ENCODE peak calls at places on chromosomes 5 and 9, in seven cellular contexts. L is pancreas, X is sigmoid colon, K is hepatocyte, V is cardiac muscle cell, A is fibroblast of lung, F is breast epithelium. D is an unnamed sample. For H3K27me3, H3K36me3 and H3K4me1, the result is how much of the 10 kb centered on the place peaks cover.

GRCh38 chr5:15798006-15798405 is 298.0 kb downstream of the FBXL7 start:
- DNase-seq in L (no peak), X (no peak), K (no peak), V (no peak), A (no peak), F (peak), D (no peak)

GRCh38 chr5:38426986-38427950 is 129.2 kb downstream of the LIFR start:
- DNase-seq in L (no peak), X (no peak), K (no peak), V (no peak), A (no peak), F (no peak), D (no peak)

GRCh38 chr9:115653231-115653630 is 500.4 kb upstream of the PAPPA start:
- DNase-seq in L (no peak), X (peak), K (no peak), V (no peak), A (peak), F (no peak), D (no peak)

GRCh38 chr5:82365744-82366228 is 87.6 kb upstream of the RPS23 start:
- DNase-seq in L (no peak), X (no peak), K (peak), V (no peak), A (peak), F (no peak), D (no peak)

GRCh38 chr5:179124853-179125788 is 64.9 kb downstream of the ZNF354C start:
- DNase-seq in L (no peak), X (no peak), K (no peak), V (no peak), A (no peak), F (peak), D (no peak)

GRCh38 chr5:37840036-37840909 is at the start of gene GDNF:
- DNase-seq in L (no peak), X (peak), K (peak), V (peak), A (peak), F (no peak), D (no peak)

GRCh38 chr5:124662261-124662781 is 84.1 kb downstream of the ZNF608 start:
- DNase-seq in L (no peak), X (no peak), K (peak), V (no peak), A (no peak), F (no peak), D (no peak)

GRCh38 chr9:107138261-107138992 is 144.7 kb upstream of the RAD23B start:
- DNase-seq in L (no peak), X (no peak), K (no peak), V (no peak), A (peak), F (no peak), D (no peak)

GRCh38 chr9:126148523-126148870 is 178.1 kb upstream of the MVB12B start:
- DNase-seq in L (no peak), X (no peak), K (no peak), V (no peak), A (no peak), F (no peak), D (no peak)

GRCh38 chr9:113578877-113579269 is 115.3 kb downstream of the RGS3 start:
- DNase-seq in L (no peak), X (no peak), K (peak), V (no peak), A (peak), F (peak), D (peak)

GRCh38 chr9:134869554-134870310 is 10.9 kb upstream of the FCN2 start:
- DNase-seq in L (no peak), X (no peak), K (no peak), V (no peak), A (no peak), F (no peak), D (no peak)

GRCh38 chr9:93451762-93452709 is 551 bp downstream of the FAM120A start:
- DNase-seq in L (peak), X (peak), K (peak), V (peak), A (peak), F (no peak), D (peak)

GRCh38 chr5:124963236-124963929 is 216.9 kb upstream of the ZNF608 start:
- DNase-seq in L (peak), X (no peak), K (peak), V (peak), A (peak), F (no peak), D (no peak)

GRCh38 chr5:1930880-1931589 is 48.3 kb upstream of the IRX4 start:
- DNase-seq in L (peak), X (peak), K (peak), V (peak), A (no peak), F (peak), D (no peak)

GRCh38 chr5:40233268-40233667 is 446.4 kb upstream of the PTGER4 start:
- DNase-seq in L (no peak), X (no peak), K (no peak), V (no peak), A (no peak), F (no peak), D (no peak)

GRCh38 chr9:84845956-84846355 is 176.4 kb downstream of the NTRK2 start:
- DNase-seq in L (no peak), X (no peak), K (no peak), V (no peak), A (no peak), F (no peak), D (no peak)

GRCh38 chr9:626591-626990 is 214.9 kb upstream of the DMRT1 start:
- DNase-seq in L (no peak), X (no peak), K (no peak), V (no peak), A (peak), F (no peak), D (no peak)

GRCh38 chr9:134123764-134124128 is 12.1 kb upstream of the WDR5 start:
- DNase-seq in L (no peak), X (no peak), K (no peak), V (no peak), A (no peak), F (no peak), D (no peak)

GRCh38 chr9:128712451-128713410 is 10.4 kb downstream of the PKN3 start:
- DNase-seq in L (no peak), X (peak), K (no peak), V (no peak), A (no peak), F (no peak), D (no peak)

GRCh38 chr9:99693888-99694287 is 127.8 kb upstream of the NR4A3 start:
- DNase-seq in L (no peak), X (no peak), K (no peak), V (no peak), A (peak), F (no peak), D (no peak)

GRCh38 chr5:10332301-10332700 is 21.2 kb upstream of the MARCHF6 start:
- DNase-seq in L (no peak), X (no peak), K (no peak), V (no peak), A (no peak), F (no peak), D (no peak)

GRCh38 chr5:135319928-135320606 is 79.0 kb downstream of the MACROH2A1 start:
- DNase-seq in L (no peak), X (no peak), K (no peak), V (no peak), A (no peak), F (no peak), D (no peak)

GRCh38 chr9:137756045-137756744 is 121.4 kb upstream of the CACNA1B start:
- DNase-seq in L (no peak), X (no peak), K (no peak), V (no peak), A (peak), F (no peak), D (no peak)

GRCh38 chr9:84340535-84340934 is at the start of gene SLC28A3:
- DNase-seq in L (peak), X (no peak), K (no peak), V (no peak), A (no peak), F (no peak), D (no peak)

GRCh38 chr5:77955577-77955976 is 179.4 kb upstream of the TBCA start:
- DNase-seq in L (no peak), X (no peak), K (no peak), V (no peak), A (no peak), F (no peak), D (no peak)
- H3K27me3 ChIP-seq in L (under half), X (under half), K (under half), V (half or more), A (under half), F (under half), D (under half)

GRCh38 chr9:5764130-5764868 is 68.6 kb downstream of the ERMP1 start:
- DNase-seq in L (no peak), X (no peak), K (no peak), V (no peak), A (no peak), F (no peak), D (no peak)
- H3K36me3 ChIP-seq in L (under half), X (under half), K (under half), V (half or more), A (under half), F (under half), D (under half)

GRCh38 chr5:149278811-149279210 is 7.2 kb downstream of the AFAP1L1 start:
- DNase-seq in L (no peak), X (no peak), K (no peak), V (no peak), A (no peak), F (no peak), D (no peak)
- H3K4me1 ChIP-seq in L (under half), X (under half), K (under half), V (under half), A (under half), F (under half), D (under half)

DNA sequence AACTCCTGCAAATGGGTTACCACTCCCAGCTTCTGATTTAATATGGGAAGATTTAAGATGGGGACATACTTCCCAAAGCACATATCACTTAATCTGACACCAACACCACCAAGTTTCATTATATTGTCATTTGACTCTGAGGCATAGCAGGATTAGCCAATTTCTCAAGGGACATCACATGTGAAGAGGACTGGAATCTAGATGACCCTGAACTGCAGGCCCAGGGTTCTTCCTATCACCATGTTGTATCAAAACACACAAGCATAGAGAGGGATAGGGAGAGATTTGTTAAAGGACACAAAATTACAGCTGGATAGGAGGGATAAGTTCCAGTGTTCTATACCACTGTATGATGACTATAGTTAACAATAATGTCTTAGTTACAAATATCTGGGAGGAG is 168.3 kb upstream of the PPP2R2B start:
- DNase-seq in L (no peak), X (no peak), K (no peak), V (no peak), A (no peak), F (no peak), D (no peak)
- H3K27me3 ChIP-seq in L (under half), X (under half), K (under half), V (under half), A (under half), F (under half), D (under half)